ENCODE peak calls at places on chromosome 1, in five cellular contexts. W is GM20000, T is mesothelial cell of epicardium, H is OCI-LY7, X is left ventricle myocardium inferior. G is an unnamed sample.
A peak's percentile ranks its signal among the peaks of the same experiment; 100 is the strongest.

GRCh38 chr1:244652699-244653438 is at the start of gene DESI2:
- DNase-seq in T (peak; percentile 97), X (peak; percentile 99), W (peak; percentile 98), H (peak; percentile 100), G (peak; percentile 99)

GRCh38 chr1:26278303-26278702 is 1.6 kb upstream of the SH3BGRL3 start:
- DNase-seq in T (no peak), H (no peak), W (no peak), X (peak; percentile 51), G (peak; percentile 83)

GRCh38 chr1:12450831-12451559 is 167.0 kb downstream of the DHRS3 start:
- DNase-seq in T (no peak), W (no peak), H (no peak), X (no peak), G (no peak)

GRCh38 chr1:117146570-117147340 is 25.2 kb upstream of the TRIM45 start:
- DNase-seq in X (no peak), H (no peak), W (no peak), T (no peak), G (peak; percentile 78)

GRCh38 chr1:29783501-29784275 is 547.4 kb downstream of the PTPRU start:
- DNase-seq in W (no peak), T (no peak), H (no peak), X (no peak), G (no peak)

GRCh38 chr1:39735731-39736130 is 3.0 kb upstream of the PPIE start:
- DNase-seq in W (no peak), H (no peak), T (no peak), X (no peak), G (no peak)

GRCh38 chr1:194322751-194323150 is 1136.3 kb upstream of the B3GALT2 start:
- DNase-seq in H (no peak), W (no peak), X (no peak), T (no peak), G (no peak)

GRCh38 chr1:70528591-70529333 is 117.7 kb downstream of the CTH start:
- DNase-seq in H (peak; percentile 26), W (peak; percentile 30), T (peak; percentile 41), X (no peak), G (no peak)

GRCh38 chr1:40853113-40853999 is 8.8 kb downstream of the CITED4 start:
- DNase-seq in T (no peak), X (no peak), W (no peak), H (no peak), G (no peak)

GRCh38 chr1:202796670-202797069 is 11.6 kb downstream of the KDM5B start:
- DNase-seq in X (no peak), T (no peak), H (no peak), W (no peak), G (no peak)

GRCh38 chr1:93661829-93662474 is 19.7 kb downstream of the BCAR3 start:
- DNase-seq in X (no peak), W (no peak), H (no peak), T (no peak), G (no peak)

GRCh38 chr1:109243860-109244552 is 5.3 kb upstream of the CELSR2 start:
- DNase-seq in W (no peak), T (no peak), X (no peak), H (no peak), G (no peak)

GRCh38 chr1:121444096-121444495 is 259.3 kb downstream of the SRGAP2C start:
- DNase-seq in H (no peak), T (no peak), X (no peak), W (no peak), G (no peak)

GRCh38 chr1:198915327-198916231 is 276.7 kb downstream of the PTPRC start:
- DNase-seq in X (no peak), W (no peak), H (no peak), T (no peak), G (no peak)

GRCh38 chr1:176858421-176858916 is 306.0 kb downstream of the ASTN1 start:
- DNase-seq in X (no peak), H (no peak), W (no peak), T (no peak), G (no peak)

GRCh38 chr1:243481101-243481500 is 225.3 kb downstream of the SDCCAG8 start:
- DNase-seq in X (no peak), W (no peak), H (no peak), T (no peak), G (no peak)

GRCh38 chr1:205259361-205259832 is 31.7 kb downstream of the TMCC2 start:
- DNase-seq in H (peak; percentile 74), T (no peak), X (peak; percentile 37), W (no peak), G (no peak)

GRCh38 chr1:79497193-79497773 is 490.8 kb upstream of the ADGRL4 start:
- DNase-seq in H (peak; percentile 79), T (no peak), W (peak; percentile 35), X (no peak), G (no peak)

GRCh38 chr1:225772848-225773247 is 4.8 kb upstream of the SRP9 start:
- DNase-seq in W (no peak), T (no peak), X (no peak), H (no peak), G (no peak)

GRCh38 chr1:119453021-119453420 is 38.1 kb downstream of the HSD3B2 start:
- DNase-seq in T (no peak), W (no peak), X (no peak), H (no peak), G (peak; percentile 59)

DNA sequence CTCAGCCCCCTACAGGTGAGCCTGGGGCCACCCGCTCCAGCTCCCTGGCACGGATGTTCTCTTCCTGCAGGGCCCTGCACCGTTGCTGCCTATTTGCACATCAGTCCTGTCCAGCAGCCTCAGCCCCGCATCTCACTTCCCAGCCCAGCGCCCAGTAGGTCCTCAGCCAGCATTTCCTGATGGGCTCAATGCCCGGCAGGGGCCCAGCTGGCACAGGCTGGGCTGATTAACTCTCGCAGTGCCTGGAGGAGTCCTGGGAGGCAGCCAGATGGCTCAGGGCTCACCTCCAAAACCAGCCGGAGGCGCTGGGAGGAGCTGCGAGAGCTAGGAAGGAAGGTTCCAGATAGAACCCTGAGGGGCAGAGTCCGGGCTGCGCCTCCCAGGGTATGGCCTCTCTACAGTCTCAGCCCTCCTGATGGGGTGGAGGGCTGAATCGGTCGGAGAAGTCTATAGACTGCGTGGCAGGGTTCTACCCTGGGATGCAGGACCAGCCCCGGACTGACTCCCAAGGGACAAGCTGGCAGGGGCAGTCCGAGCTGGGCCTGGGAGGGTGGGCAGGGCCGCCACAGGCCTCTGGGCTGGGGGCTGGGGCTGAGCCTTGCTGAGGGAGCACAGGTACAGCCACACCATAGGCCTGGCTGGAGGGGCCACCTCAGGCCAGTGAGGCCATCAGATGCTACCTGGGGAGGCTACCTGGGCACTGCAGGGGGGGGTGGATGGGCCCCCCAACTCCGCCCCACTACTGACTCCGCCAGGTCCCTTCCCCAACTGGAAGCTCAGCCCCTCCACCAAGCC is 19.2 kb upstream of the CLSTN1 start:
- DNase-seq in H (no peak), T (no peak), W (no peak), X (peak; percentile 47), G (no peak)
- TF ChIP-seq CTCF in H (no peak), T (no peak), W (no peak), X (no peak), G (no peak)

DNA sequence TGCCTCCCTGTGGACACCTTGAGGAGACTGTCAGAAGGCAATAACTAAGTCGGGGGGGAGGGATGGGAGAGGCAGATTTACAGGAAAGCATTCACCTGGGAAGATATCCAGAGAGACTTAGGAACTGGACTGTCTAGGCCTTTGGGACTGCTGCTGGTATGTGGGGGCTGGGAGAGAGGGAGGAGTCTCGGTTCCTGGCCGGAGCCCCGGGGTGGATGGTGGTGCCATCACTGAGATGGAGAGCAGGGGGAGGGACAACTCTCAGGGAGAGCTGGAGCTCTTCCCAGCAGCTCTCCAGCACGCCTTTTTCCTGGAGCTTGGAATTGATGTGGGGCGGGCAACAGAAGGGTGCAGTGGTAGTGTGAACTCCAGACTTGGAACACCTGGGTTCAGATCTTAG is 22.1 kb downstream of the PTPRF start:
- DNase-seq in T (no peak), W (no peak), X (peak; percentile 54), H (no peak), G (peak; percentile 10)
- TF ChIP-seq CTCF in T (no peak), W (no peak), X (no peak), H (no peak), G (no peak)

GRCh38 chr1:115041654-115042053 is 12.0 kb downstream of the TSHB start:
- DNase-seq in T (no peak), W (no peak), X (no peak), H (no peak), G (no peak)
- TF ChIP-seq CTCF in T (no peak), W (no peak), X (peak; percentile 34), H (peak; percentile 25), G (peak; percentile 44)

DNA sequence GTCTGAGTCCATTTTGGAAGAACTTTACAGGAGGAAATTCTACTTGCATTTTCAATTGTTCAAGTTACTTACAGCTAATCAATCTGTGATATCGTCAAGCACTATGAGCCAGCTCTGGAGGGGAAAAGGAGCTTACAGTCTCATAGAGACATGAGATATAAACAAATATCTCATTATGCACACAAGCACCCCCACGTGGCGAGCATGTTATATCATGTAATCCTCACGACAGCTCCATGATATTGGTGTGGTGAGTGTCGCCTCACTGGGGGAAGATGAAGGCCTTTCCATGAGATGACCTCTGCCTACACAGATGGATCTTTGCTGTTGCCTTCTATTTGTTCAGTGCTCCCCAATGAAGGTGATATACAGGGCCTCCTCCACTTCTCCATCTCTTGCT is 34.6 kb downstream of the TNR start:
- DNase-seq in T (no peak), X (no peak), H (peak; percentile 68), W (no peak), G (no peak)
- TF ChIP-seq CTCF in T (no peak), X (no peak), H (peak; percentile 73), W (no peak), G (no peak)

GRCh38 chr1:3284691-3285090 is 169.8 kb upstream of the ARHGEF16 start:
- DNase-seq in H (no peak), T (no peak), X (no peak), W (no peak), G (no peak)

GRCh38 chr1:3283849-3284248 is 170.6 kb upstream of the ARHGEF16 start:
- DNase-seq in X (peak; percentile 51), W (peak; percentile 54), H (no peak), T (peak; percentile 68), G (no peak)

GRCh38 chr1:3281735-3282134 is 172.7 kb upstream of the ARHGEF16 start:
- DNase-seq in W (no peak), X (no peak), T (no peak), H (no peak), G (no peak)

GRCh38 chr1:3282186-3282585 is 172.3 kb upstream of the ARHGEF16 start:
- DNase-seq in H (no peak), T (no peak), X (no peak), W (no peak), G (no peak)

GRCh38 chr1:3282656-3283430 is 171.6 kb upstream of the ARHGEF16 start:
- DNase-seq in X (no peak), T (no peak), W (no peak), H (no peak), G (no peak)
- TF ChIP-seq CTCF in X (no peak), T (no peak), W (no peak), H (no peak), G (no peak)

GRCh38 chr1:197902454-197903195 is at the start of gene C1orf53:
- DNase-seq in X (peak; percentile 86), T (peak; percentile 90), W (peak; percentile 96), H (peak; percentile 91), G (peak; percentile 63)
- TF ChIP-seq CTCF in X (no peak), T (no peak), W (no peak), H (no peak), G (no peak)